ENCODE peak calls at places on chromosomes 12 and 14, in five cellular contexts. C, S, L, P and K are unnamed samples.

GRCh38 chr12:115341442-115341841 is 657.5 kb upstream of the TBX3 start:
- DNase-seq in C (no peak), S (peak; percentile 93), L (peak; percentile 86), P (no peak), K (no peak)

GRCh38 chr14:86799244-86799647 is 1193.7 kb downstream of the GALC start:
- DNase-seq in C (no peak), S (peak; percentile 63), L (no peak), P (no peak), K (no peak)

GRCh38 chr14:94770251-94770749 is 387 bp upstream of the GSC start:
- DNase-seq in C (no peak), S (no peak), L (no peak), P (no peak), K (peak; percentile 93)

GRCh38 chr12:109744991-109745942 is 31.6 kb downstream of the FAM222A start:
- DNase-seq in C (no peak), S (no peak), L (peak; percentile 36), P (no peak), K (peak; percentile 28)

GRCh38 chr14:103562385-103563088 is at the start of the genes BAG5 and COA8:
- DNase-seq in C (peak; percentile 83), S (peak; percentile 90), L (peak; percentile 91), P (peak; percentile 56), K (peak; percentile 94)

GRCh38 chr12:53288322-53288721 is 7.0 kb upstream of the PFDN5 start:
- DNase-seq in C (no peak), S (no peak), L (no peak), P (no peak), K (no peak)

GRCh38 chr14:69643430-69644200 is 32.2 kb downstream of the SUSD6 start:
- DNase-seq in C (peak; percentile 95), S (peak; percentile 93), L (no peak), P (peak; percentile 93), K (no peak)

GRCh38 chr14:32324601-32325000 is 4.5 kb upstream of the AKAP6 start:
- DNase-seq in C (no peak), S (no peak), L (no peak), P (no peak), K (no peak)

GRCh38 chr12:104669057-104669770 is 212.5 kb downstream of the CHST11 start:
- DNase-seq in C (no peak), S (no peak), L (peak; percentile 84), P (peak; percentile 29), K (peak; percentile 74)

GRCh38 chr14:45201908-45202307 is 51.1 kb downstream of the MIS18BP1 start:
- DNase-seq in C (no peak), S (no peak), L (peak; percentile 61), P (peak; percentile 38), K (peak; percentile 63)

GRCh38 chr14:62179367-62180018 is 417.3 kb downstream of the SNAPC1 start:
- DNase-seq in C (peak; percentile 77), S (peak; percentile 66), L (peak; percentile 83), P (peak; percentile 55), K (peak; percentile 87)

GRCh38 chr12:90226211-90226610 is 517.6 kb upstream of the ATP2B1 start:
- DNase-seq in C (no peak), S (no peak), L (no peak), P (no peak), K (no peak)

GRCh38 chr14:42944284-42944683 is 1337.6 kb downstream of the LRFN5 start:
- DNase-seq in C (no peak), S (no peak), L (no peak), P (no peak), K (no peak)

GRCh38 chr12:123269395-123269892 is 2.2 kb downstream of the CDK2AP1 start:
- DNase-seq in C (no peak), S (peak; percentile 69), L (peak; percentile 97), P (no peak), K (peak; percentile 92)

GRCh38 chr12:1595690-1596347 is 1.4 kb upstream of the FBXL14 start:
- DNase-seq in C (no peak), S (no peak), L (no peak), P (no peak), K (no peak)

GRCh38 chr14:102729268-102729667 is 48.0 kb upstream of the TRAF3 start:
- DNase-seq in C (no peak), S (no peak), L (no peak), P (no peak), K (peak; percentile 8)

GRCh38 chr12:47604474-47604873 is 101.4 kb downstream of the RPAP3 start:
- DNase-seq in C (no peak), S (no peak), L (no peak), P (no peak), K (no peak)

GRCh38 chr12:45688188-45688587 is 41.3 kb upstream of the ARID2 start:
- DNase-seq in C (no peak), S (no peak), L (no peak), P (no peak), K (no peak)

GRCh38 chr12:130079254-130079653 is 83.0 kb upstream of the FZD10 start:
- DNase-seq in C (no peak), S (no peak), L (no peak), P (no peak), K (no peak)

GRCh38 chr12:89166525-89166934 is 185.8 kb downstream of the DUSP6 start:
- DNase-seq in C (no peak), S (no peak), L (no peak), P (no peak), K (no peak)

GRCh38 chr12:81288651-81289050 is 210.8 kb downstream of the ACSS3 start:
- DNase-seq in C (no peak), S (no peak), L (no peak), P (no peak), K (no peak)

GRCh38 chr12:20206410-20206809 is 161.9 kb upstream of the PDE3A start:
- DNase-seq in C (no peak), S (no peak), L (no peak), P (no peak), K (no peak)

GRCh38 chr14:99066378-99066777 is 205.6 kb downstream of the BCL11B start:
- DNase-seq in C (no peak), S (no peak), L (peak; percentile 51), P (no peak), K (no peak)

GRCh38 chr14:30223966-30224365 is 296.3 kb upstream of the PRKD1 start:
- DNase-seq in C (no peak), S (no peak), L (no peak), P (no peak), K (no peak)

GRCh38 chr12:2819810-2820209 is 7.3 kb downstream of the ITFG2 start:
- DNase-seq in C (no peak), S (no peak), L (no peak), P (no peak), K (no peak)